ENCODE peak calls at places on chromosomes 4 and X, in eight cellular contexts. One of them, this sample, is unnamed.

GRCh38 chr4:14196141-14196540 is 568.6 kb upstream of the BOD1L1 start:
- DNase-seq in right cardiac atrium: peak; percentile 75
- DNase-seq in colonic mucosa: peak; percentile 24
- DNase-seq in adrenal gland: peak; percentile 70
- DNase-seq in mesenchymal stem cell: peak; percentile 67
- DNase-seq in heart right ventricle: peak; percentile 46
- DNase-seq in brain microvascular endothelial cell: peak; percentile 63
- DNase-seq in tibial artery: no peak
- DNase-seq in this sample: peak; percentile 83

GRCh38 chrX:150227321-150227860 is 135.7 kb upstream of the MAMLD1 start:
- DNase-seq in colonic mucosa: peak; percentile 1
- DNase-seq in mesenchymal stem cell: no peak
- DNase-seq in brain microvascular endothelial cell: no peak
- DNase-seq in adrenal gland: no peak
- DNase-seq in right cardiac atrium: no peak
- DNase-seq in heart right ventricle: no peak
- DNase-seq in tibial artery: no peak
- DNase-seq in this sample: no peak

GRCh38 chr4:13905543-13905942 is 278.0 kb upstream of the BOD1L1 start:
- DNase-seq in mesenchymal stem cell: no peak
- DNase-seq in right cardiac atrium: no peak
- DNase-seq in colonic mucosa: no peak
- DNase-seq in brain microvascular endothelial cell: peak; percentile 96
- DNase-seq in heart right ventricle: no peak
- DNase-seq in tibial artery: no peak
- DNase-seq in adrenal gland: no peak
- DNase-seq in this sample: peak; percentile 89

GRCh38 chrX:63784346-63784901 is 590 bp downstream of the ARHGEF9 start:
- DNase-seq in colonic mucosa: peak; percentile 41
- DNase-seq in heart right ventricle: peak; percentile 5
- DNase-seq in mesenchymal stem cell: no peak
- DNase-seq in adrenal gland: no peak
- DNase-seq in tibial artery: no peak
- DNase-seq in brain microvascular endothelial cell: no peak
- DNase-seq in right cardiac atrium: no peak
- DNase-seq in this sample: no peak

GRCh38 chr4:71125137-71125536 is 131.7 kb downstream of the DCK start:
- DNase-seq in tibial artery: no peak
- DNase-seq in mesenchymal stem cell: no peak
- DNase-seq in adrenal gland: no peak
- DNase-seq in brain microvascular endothelial cell: no peak
- DNase-seq in colonic mucosa: no peak
- DNase-seq in heart right ventricle: no peak
- DNase-seq in right cardiac atrium: no peak
- DNase-seq in this sample: no peak

GRCh38 chr4:126065016-126065415 is 750.3 kb downstream of the FAT4 start:
- DNase-seq in tibial artery: no peak
- DNase-seq in heart right ventricle: no peak
- DNase-seq in brain microvascular endothelial cell: no peak
- DNase-seq in adrenal gland: no peak
- DNase-seq in mesenchymal stem cell: no peak
- DNase-seq in right cardiac atrium: no peak
- DNase-seq in colonic mucosa: no peak
- DNase-seq in this sample: no peak

GRCh38 chrX:136954930-136955329 is 74.4 kb upstream of the RBMX start:
- DNase-seq in brain microvascular endothelial cell: no peak
- DNase-seq in colonic mucosa: no peak
- DNase-seq in tibial artery: no peak
- DNase-seq in heart right ventricle: no peak
- DNase-seq in mesenchymal stem cell: peak; percentile 29
- DNase-seq in right cardiac atrium: no peak
- DNase-seq in adrenal gland: no peak
- DNase-seq in this sample: peak; percentile 66

GRCh38 chr4:53474178-53474577 is 96.7 kb downstream of the FIP1L1 start:
- DNase-seq in right cardiac atrium: no peak
- DNase-seq in adrenal gland: no peak
- DNase-seq in mesenchymal stem cell: no peak
- DNase-seq in colonic mucosa: no peak
- DNase-seq in heart right ventricle: no peak
- DNase-seq in tibial artery: no peak
- DNase-seq in brain microvascular endothelial cell: no peak
- DNase-seq in this sample: no peak

GRCh38 chr4:56051049-56051709 is 102.4 kb downstream of the CEP135 start:
- DNase-seq in tibial artery: no peak
- DNase-seq in adrenal gland: no peak
- DNase-seq in brain microvascular endothelial cell: no peak
- DNase-seq in colonic mucosa: no peak
- DNase-seq in mesenchymal stem cell: no peak
- DNase-seq in right cardiac atrium: no peak
- DNase-seq in heart right ventricle: no peak
- DNase-seq in this sample: no peak

GRCh38 chr4:145347684-145348083 is 134.0 kb upstream of the SMAD1 start:
- DNase-seq in mesenchymal stem cell: peak; percentile 37
- DNase-seq in colonic mucosa: no peak
- DNase-seq in tibial artery: no peak
- DNase-seq in right cardiac atrium: no peak
- DNase-seq in heart right ventricle: no peak
- DNase-seq in adrenal gland: no peak
- DNase-seq in brain microvascular endothelial cell: peak; percentile 47
- DNase-seq in this sample: peak; percentile 75

GRCh38 chr4:163875327-163875726 is 380.8 kb downstream of the TMA16 start:
- DNase-seq in colonic mucosa: no peak
- DNase-seq in mesenchymal stem cell: no peak
- DNase-seq in heart right ventricle: no peak
- DNase-seq in brain microvascular endothelial cell: no peak
- DNase-seq in adrenal gland: no peak
- DNase-seq in tibial artery: no peak
- DNase-seq in right cardiac atrium: no peak
- DNase-seq in this sample: no peak

GRCh38 chr4:171717231-171717720 is 95.9 kb upstream of the GALNTL6 start:
- DNase-seq in brain microvascular endothelial cell: no peak
- DNase-seq in adrenal gland: no peak
- DNase-seq in colonic mucosa: no peak
- DNase-seq in mesenchymal stem cell: no peak
- DNase-seq in tibial artery: no peak
- DNase-seq in right cardiac atrium: no peak
- DNase-seq in heart right ventricle: no peak
- DNase-seq in this sample: no peak

GRCh38 chr4:51909236-51909703 is 66.3 kb downstream of the DCUN1D4 start:
- DNase-seq in heart right ventricle: no peak
- DNase-seq in colonic mucosa: peak; percentile 88
- DNase-seq in tibial artery: no peak
- DNase-seq in brain microvascular endothelial cell: no peak
- DNase-seq in adrenal gland: no peak
- DNase-seq in mesenchymal stem cell: no peak
- DNase-seq in right cardiac atrium: no peak
- DNase-seq in this sample: no peak

DNA sequence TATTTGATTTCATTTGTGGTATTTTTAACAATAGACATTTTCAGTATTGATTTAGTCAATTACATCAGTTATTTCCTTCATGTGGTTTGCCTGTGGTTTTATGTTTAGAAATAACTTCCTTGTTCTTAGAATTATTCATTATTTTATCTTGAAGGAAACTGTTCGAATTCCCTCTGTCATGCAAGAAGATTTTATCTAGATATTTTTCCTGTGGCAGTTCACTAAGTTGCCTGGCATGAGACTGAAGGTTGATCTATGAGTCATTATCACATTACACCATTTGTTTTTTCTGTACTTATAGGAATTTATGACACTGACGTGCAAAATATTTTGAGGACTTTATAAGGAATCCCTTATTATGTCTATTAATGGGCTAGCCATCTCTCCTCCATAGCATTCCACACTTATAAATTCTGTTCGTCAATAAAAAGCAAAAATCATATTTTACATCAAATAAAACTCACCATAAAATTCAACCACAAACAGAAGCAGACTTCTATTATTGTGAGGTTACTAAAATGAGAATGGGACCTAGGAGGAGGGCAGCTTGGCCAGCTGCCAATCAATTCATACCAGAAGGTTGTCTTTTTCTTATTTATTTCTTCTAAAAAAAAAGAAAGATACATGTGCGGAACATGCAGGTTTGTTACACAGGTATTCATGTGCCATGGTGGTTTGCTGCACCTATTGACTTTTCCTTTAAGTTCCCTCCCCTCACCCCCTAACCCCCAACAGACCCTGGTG is 179.0 kb downstream of the KCNIP4 start:
- DNase-seq in heart right ventricle: no peak
- DNase-seq in mesenchymal stem cell: peak; percentile 64
- DNase-seq in tibial artery: no peak
- DNase-seq in right cardiac atrium: no peak
- DNase-seq in colonic mucosa: no peak
- DNase-seq in brain microvascular endothelial cell: peak; percentile 72
- DNase-seq in adrenal gland: no peak
- DNase-seq in this sample: peak; percentile 88
- H3K4me3 ChIP-seq in heart right ventricle: no peak overlapping the region
- H3K4me3 ChIP-seq in mesenchymal stem cell: no peak overlapping the region
- H3K4me3 ChIP-seq in tibial artery: no peak overlapping the region
- H3K4me3 ChIP-seq in right cardiac atrium: no peak overlapping the region
- H3K4me3 ChIP-seq in colonic mucosa: no peak overlapping the region
- H3K4me3 ChIP-seq in brain microvascular endothelial cell: no peak overlapping the region
- H3K4me3 ChIP-seq in adrenal gland: no peak overlapping the region
- H3K4me3 ChIP-seq in this sample: no peak overlapping the region

GRCh38 chr4:76811604-76812412 is 86.1 kb downstream of the SOWAHB start:
- DNase-seq in mesenchymal stem cell: peak; percentile 73
- DNase-seq in colonic mucosa: no peak
- DNase-seq in adrenal gland: no peak
- DNase-seq in tibial artery: no peak
- DNase-seq in heart right ventricle: peak; percentile 41
- DNase-seq in right cardiac atrium: peak; percentile 68
- DNase-seq in brain microvascular endothelial cell: peak; percentile 69
- DNase-seq in this sample: peak; percentile 69
- H3K4me3 ChIP-seq in mesenchymal stem cell: no peak overlapping the region
- H3K4me3 ChIP-seq in colonic mucosa: no peak overlapping the region
- H3K4me3 ChIP-seq in adrenal gland: no peak overlapping the region
- H3K4me3 ChIP-seq in tibial artery: no peak overlapping the region
- H3K4me3 ChIP-seq in heart right ventricle: no peak overlapping the region
- H3K4me3 ChIP-seq in right cardiac atrium: no peak overlapping the region
- H3K4me3 ChIP-seq in brain microvascular endothelial cell: no peak overlapping the region
- H3K4me3 ChIP-seq in this sample: no peak overlapping the region

DNA sequence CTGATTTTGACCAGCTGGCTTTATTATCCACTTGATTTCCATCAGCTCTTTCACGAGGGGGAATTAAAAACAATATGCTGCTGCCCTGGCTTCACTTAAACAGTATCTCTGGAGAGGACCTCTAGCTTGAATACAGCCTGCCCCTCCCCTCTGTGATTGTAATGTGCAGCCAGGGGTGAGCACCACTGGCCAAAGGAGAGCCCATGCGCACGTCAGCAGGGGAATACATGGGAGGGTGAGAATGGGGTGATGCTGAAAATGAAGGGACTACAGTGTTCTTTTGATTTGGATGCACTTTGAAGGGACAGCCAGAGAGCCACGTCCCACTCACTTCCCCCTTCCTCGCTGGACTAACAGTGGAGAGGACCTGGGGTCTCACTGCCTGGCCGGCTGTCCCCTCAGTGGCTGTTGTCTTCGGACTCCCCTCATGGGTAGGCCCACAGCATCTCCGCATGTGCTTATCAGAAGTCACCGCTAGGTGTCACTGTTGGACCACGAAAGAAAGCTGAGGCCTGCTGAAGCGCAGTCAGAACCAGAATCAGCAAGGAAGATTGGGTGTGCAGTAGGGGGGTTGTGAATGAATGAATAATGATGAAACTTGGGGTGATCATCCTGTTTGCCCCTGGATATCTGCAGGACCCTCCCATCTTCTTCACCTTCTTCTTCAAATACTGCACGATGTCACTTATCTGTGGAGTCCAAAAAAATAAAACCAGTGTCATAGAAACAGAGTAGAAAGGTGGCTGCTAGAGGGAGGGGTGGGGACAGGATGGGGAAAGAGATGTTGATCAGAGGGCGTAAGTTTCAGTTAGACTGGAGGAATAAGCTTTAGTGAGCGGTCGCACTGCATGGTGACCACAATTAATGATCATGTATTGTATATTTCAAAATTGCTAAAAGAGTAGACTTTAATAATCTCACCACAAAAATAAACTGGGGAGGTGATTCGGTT is 32.8 kb downstream of the CLCN4 start:
- DNase-seq in tibial artery: peak; percentile 73
- DNase-seq in adrenal gland: peak; percentile 81
- DNase-seq in mesenchymal stem cell: peak; percentile 64
- DNase-seq in colonic mucosa: peak; percentile 78
- DNase-seq in right cardiac atrium: peak; percentile 83
- DNase-seq in heart right ventricle: peak; percentile 52
- DNase-seq in brain microvascular endothelial cell: peak; percentile 65
- DNase-seq in this sample: peak; percentile 71
- H3K4me3 ChIP-seq in tibial artery: no peak overlapping the region
- H3K4me3 ChIP-seq in adrenal gland: no peak overlapping the region
- H3K4me3 ChIP-seq in mesenchymal stem cell: no peak overlapping the region
- H3K4me3 ChIP-seq in colonic mucosa: no peak overlapping the region
- H3K4me3 ChIP-seq in right cardiac atrium: no peak overlapping the region
- H3K4me3 ChIP-seq in heart right ventricle: no peak overlapping the region
- H3K4me3 ChIP-seq in brain microvascular endothelial cell: no peak overlapping the region
- H3K4me3 ChIP-seq in this sample: no peak overlapping the region

GRCh38 chr4:141056473-141056872 is 76.8 kb downstream of the RNF150 start:
- DNase-seq in colonic mucosa: no peak
- DNase-seq in heart right ventricle: no peak
- DNase-seq in tibial artery: no peak
- DNase-seq in right cardiac atrium: no peak
- DNase-seq in brain microvascular endothelial cell: no peak
- DNase-seq in mesenchymal stem cell: no peak
- DNase-seq in adrenal gland: no peak
- DNase-seq in this sample: peak; percentile 33

GRCh38 chr4:141054446-141054845 is 78.8 kb downstream of the RNF150 start:
- DNase-seq in adrenal gland: no peak
- DNase-seq in colonic mucosa: no peak
- DNase-seq in heart right ventricle: no peak
- DNase-seq in mesenchymal stem cell: no peak
- DNase-seq in tibial artery: no peak
- DNase-seq in brain microvascular endothelial cell: no peak
- DNase-seq in right cardiac atrium: no peak
- DNase-seq in this sample: no peak

GRCh38 chr4:141057582-141057981 is 75.7 kb downstream of the RNF150 start:
- DNase-seq in right cardiac atrium: no peak
- DNase-seq in mesenchymal stem cell: no peak
- DNase-seq in adrenal gland: no peak
- DNase-seq in colonic mucosa: no peak
- DNase-seq in brain microvascular endothelial cell: no peak
- DNase-seq in heart right ventricle: no peak
- DNase-seq in tibial artery: no peak
- DNase-seq in this sample: no peak

DNA sequence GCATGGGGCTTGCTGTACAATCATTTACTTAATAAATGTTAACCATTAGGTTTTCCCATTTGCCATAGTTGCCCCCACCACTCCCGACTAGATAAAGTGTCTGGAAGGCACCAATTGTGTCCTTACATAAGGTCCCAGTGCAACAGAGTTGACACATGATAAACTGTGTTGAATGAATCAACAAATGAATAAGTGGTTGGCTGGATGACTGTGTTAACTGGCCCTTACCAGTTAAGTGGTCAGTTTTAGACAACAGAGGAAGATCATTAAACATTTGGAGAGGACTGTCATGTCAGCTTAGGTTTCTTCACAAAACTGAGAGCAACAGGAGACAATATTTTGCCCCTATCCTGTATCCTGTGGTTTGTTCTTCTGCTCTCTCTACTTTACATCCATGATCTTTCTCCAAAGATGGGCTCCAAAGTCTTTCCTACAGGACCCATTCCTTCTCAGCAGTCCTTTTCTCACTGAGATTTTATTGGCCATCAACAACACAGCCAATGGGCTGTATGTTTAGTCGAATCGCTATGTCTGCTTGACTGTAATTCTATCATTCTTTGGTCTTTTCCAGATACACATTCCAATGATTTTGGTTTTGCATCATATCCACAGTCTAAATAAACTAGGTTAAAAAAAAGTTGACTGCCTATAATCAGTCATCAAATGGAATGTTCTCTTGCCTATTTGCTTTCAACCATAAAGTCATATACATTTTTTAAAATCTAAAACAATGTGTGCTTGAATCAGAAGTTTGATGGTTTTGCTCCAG is 74.3 kb downstream of the RNF150 start:
- DNase-seq in tibial artery: no peak
- DNase-seq in colonic mucosa: no peak
- DNase-seq in brain microvascular endothelial cell: peak; percentile 27
- DNase-seq in right cardiac atrium: no peak
- DNase-seq in mesenchymal stem cell: peak; percentile 70
- DNase-seq in heart right ventricle: no peak
- DNase-seq in adrenal gland: no peak
- DNase-seq in this sample: peak; percentile 76
- H3K4me3 ChIP-seq in tibial artery: no peak overlapping the region
- H3K4me3 ChIP-seq in colonic mucosa: no peak overlapping the region
- H3K4me3 ChIP-seq in brain microvascular endothelial cell: no peak overlapping the region
- H3K4me3 ChIP-seq in right cardiac atrium: no peak overlapping the region
- H3K4me3 ChIP-seq in mesenchymal stem cell: no peak overlapping the region
- H3K4me3 ChIP-seq in heart right ventricle: no peak overlapping the region
- H3K4me3 ChIP-seq in adrenal gland: no peak overlapping the region
- H3K4me3 ChIP-seq in this sample: no peak overlapping the region